ENCODE peak calls at places on chromosomes 2 and 18, in seven cellular contexts. G is HCT116, K is IMR-90, S is K562, U is H1, Y is SK-N-SH, M is A549. C is an unnamed sample.

GRCh38 chr2:54000524-54000923 is 29.7 kb upstream of the PSME4 start:
- DNase-seq in S (peak; percentile 10), Y (no peak), G (no peak), M (no peak), U (no peak), K (peak; percentile 12), C (no peak)

GRCh38 chr2:201257941-201258665 is 2.2 kb upstream of the CASP8 start:
- DNase-seq in M (peak; percentile 55), G (peak; percentile 68), S (peak; percentile 44), Y (no peak), U (no peak), K (peak; percentile 79), C (peak; percentile 55)

GRCh38 chr2:36653967-36654694 is 42.4 kb upstream of the VIT start:
- DNase-seq in K (no peak), Y (no peak), S (no peak), G (no peak), U (no peak), M (no peak), C (peak; percentile 70)

GRCh38 chr2:5798083-5798482 is 105.9 kb downstream of the SOX11 start:
- DNase-seq in M (no peak), U (no peak), Y (no peak), G (no peak), S (no peak), K (peak; percentile 97), C (no peak)

GRCh38 chr2:190802810-190803209 is 77.8 kb upstream of the GLS start:
- DNase-seq in S (no peak), Y (no peak), G (no peak), M (no peak), K (no peak), U (no peak), C (no peak)

GRCh38 chr18:5630057-5630765 is 86.4 kb upstream of the EPB41L3 start:
- DNase-seq in U (peak; percentile 57), G (no peak), S (peak; percentile 26), Y (peak; percentile 82), M (peak; percentile 31), K (peak; percentile 41), C (no peak)

GRCh38 chr2:60318544-60318943 is 234.9 kb downstream of the BCL11A start:
- DNase-seq in K (no peak), Y (no peak), M (no peak), S (no peak), U (no peak), G (no peak), C (no peak)

GRCh38 chr18:44848931-44849330 is 168.2 kb downstream of the SETBP1 start:
- DNase-seq in K (no peak), U (no peak), S (no peak), G (no peak), M (no peak), Y (peak; percentile 12), C (no peak)

GRCh38 chr2:220465700-220466099 is 838.3 kb downstream of the SLC4A3 start:
- DNase-seq in Y (no peak), M (no peak), U (no peak), G (no peak), K (no peak), S (no peak), C (no peak)

GRCh38 chr2:55838653-55839052 is 84.9 kb downstream of the EFEMP1 start:
- DNase-seq in Y (no peak), M (peak; percentile 16), U (no peak), K (no peak), G (no peak), S (no peak), C (no peak)

GRCh38 chr18:23837591-23837990 is 148.3 kb downstream of the LAMA3 start:
- DNase-seq in G (no peak), K (peak; percentile 86), Y (no peak), U (no peak), M (no peak), S (no peak), C (no peak)

GRCh38 chr2:230130668-230131364 is 62.1 kb upstream of the SLC16A14 start:
- DNase-seq in K (peak; percentile 64), M (no peak), S (no peak), Y (no peak), U (no peak), G (peak; percentile 42), C (peak; percentile 59)

GRCh38 chr2:56656826-56657225 is 473.0 kb downstream of the CCDC85A start:
- DNase-seq in M (no peak), S (no peak), Y (no peak), U (no peak), G (no peak), K (no peak), C (no peak)

GRCh38 chr2:74632209-74632938 is 15.8 kb downstream of the M1AP start:
- DNase-seq in K (peak; percentile 23), Y (no peak), G (peak; percentile 51), S (no peak), U (no peak), M (peak; percentile 16), C (no peak)

GRCh38 chr2:216490061-216490460 is 8.6 kb upstream of the RPL37A start:
- DNase-seq in K (peak; percentile 80), U (no peak), G (no peak), M (no peak), Y (no peak), S (no peak), C (no peak)

GRCh38 chr2:237474931-237475703 is 11.9 kb upstream of the MLPH start:
- DNase-seq in G (peak; percentile 37), Y (peak; percentile 99), M (peak; percentile 71), U (no peak), S (peak; percentile 91), K (peak; percentile 77), C (peak; percentile 56)

GRCh38 chr2:143128681-143129580 is at the start of gene ARHGAP15:
- DNase-seq in Y (no peak), G (no peak), U (no peak), M (no peak), S (no peak), K (no peak), C (no peak)
- TF ChIP-seq RAD21 in Y (no peak), G (no peak), U (no peak), M (no peak), S (no peak), K (no peak), C (no peak)

DNA sequence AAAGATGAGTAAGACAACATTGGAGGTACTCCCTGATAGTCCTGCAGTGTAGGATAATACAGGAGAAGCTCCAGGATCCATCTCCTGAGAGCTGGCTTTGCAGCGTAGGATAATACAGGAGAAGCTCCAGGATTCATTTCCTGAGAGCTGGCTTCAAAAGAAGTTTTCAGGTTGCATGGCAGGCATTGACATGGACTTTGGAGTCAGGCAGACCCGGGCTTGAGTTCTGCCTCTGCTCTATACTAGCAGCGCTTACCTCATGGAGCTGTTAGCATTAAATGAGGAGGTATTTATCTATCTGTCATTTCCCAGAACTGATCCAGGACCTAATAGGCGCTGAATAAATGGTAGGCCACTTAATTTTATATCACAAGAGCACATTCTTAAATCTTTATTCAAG is 97.8 kb downstream of the FMNL2 start:
- DNase-seq in U (no peak), K (no peak), G (no peak), S (no peak), M (no peak), Y (no peak), C (peak; percentile 76)
- TF ChIP-seq RAD21 in U (no peak), K (no peak), G (no peak), S (no peak), M (no peak), Y (no peak), C (no peak)

DNA sequence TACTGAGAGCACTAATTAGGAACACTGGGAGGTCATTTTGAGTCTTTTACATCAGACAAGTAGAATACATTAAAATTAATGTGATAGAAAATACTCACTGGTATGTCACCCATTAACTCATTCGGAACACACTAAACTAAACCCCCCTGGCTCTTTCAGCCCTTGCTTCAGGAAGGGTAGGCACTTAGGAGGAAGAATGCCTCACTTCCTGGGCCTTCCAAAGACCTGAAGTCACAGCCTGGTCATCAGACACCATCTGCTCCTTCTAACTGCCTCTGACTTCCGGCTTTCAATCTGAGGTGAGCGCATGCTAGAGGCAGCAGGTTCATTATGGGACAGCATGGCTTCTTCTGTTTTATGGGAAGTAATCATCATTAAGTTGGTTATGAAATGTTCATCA is 451.4 kb downstream of the PID1 start:
- DNase-seq in K (peak; percentile 9), U (no peak), M (no peak), G (no peak), Y (no peak), S (no peak), C (no peak)
- TF ChIP-seq RAD21 in K (no peak), U (no peak), M (no peak), G (no peak), Y (no peak), S (no peak), C (no peak)

GRCh38 chr2:12487253-12488004 is 229.3 kb upstream of the TRIB2 start:
- DNase-seq in U (no peak), M (no peak), K (no peak), G (no peak), Y (no peak), S (no peak), C (no peak)

GRCh38 chr2:12488365-12488972 is 228.3 kb upstream of the TRIB2 start:
- DNase-seq in G (no peak), U (no peak), M (no peak), Y (no peak), K (no peak), S (no peak), C (no peak)

GRCh38 chr2:12484536-12485115 is 232.1 kb upstream of the TRIB2 start:
- DNase-seq in G (no peak), M (no peak), Y (no peak), S (no peak), K (peak; percentile 57), U (no peak), C (no peak)

GRCh38 chr2:12490641-12491040 is 226.1 kb upstream of the TRIB2 start:
- DNase-seq in Y (no peak), M (no peak), S (no peak), G (no peak), K (no peak), U (no peak), C (no peak)

GRCh38 chr2:12486205-12487118 is 230.3 kb upstream of the TRIB2 start:
- DNase-seq in M (peak; percentile 4), G (no peak), K (peak; percentile 69), Y (no peak), S (no peak), U (no peak), C (peak; percentile 29)
- TF ChIP-seq RAD21 in M (no peak), G (no peak), K (no peak), Y (no peak), S (no peak), U (no peak), C (no peak)

GRCh38 chr2:150410809-150411208 is 76.7 kb downstream of the RND3 start:
- DNase-seq in U (peak; percentile 54), S (no peak), M (no peak), K (peak; percentile 49), Y (no peak), G (no peak), C (peak; percentile 35)
- TF ChIP-seq RAD21 in U (no peak), S (no peak), M (no peak), K (no peak), Y (no peak), G (no peak), C (no peak)

DNA sequence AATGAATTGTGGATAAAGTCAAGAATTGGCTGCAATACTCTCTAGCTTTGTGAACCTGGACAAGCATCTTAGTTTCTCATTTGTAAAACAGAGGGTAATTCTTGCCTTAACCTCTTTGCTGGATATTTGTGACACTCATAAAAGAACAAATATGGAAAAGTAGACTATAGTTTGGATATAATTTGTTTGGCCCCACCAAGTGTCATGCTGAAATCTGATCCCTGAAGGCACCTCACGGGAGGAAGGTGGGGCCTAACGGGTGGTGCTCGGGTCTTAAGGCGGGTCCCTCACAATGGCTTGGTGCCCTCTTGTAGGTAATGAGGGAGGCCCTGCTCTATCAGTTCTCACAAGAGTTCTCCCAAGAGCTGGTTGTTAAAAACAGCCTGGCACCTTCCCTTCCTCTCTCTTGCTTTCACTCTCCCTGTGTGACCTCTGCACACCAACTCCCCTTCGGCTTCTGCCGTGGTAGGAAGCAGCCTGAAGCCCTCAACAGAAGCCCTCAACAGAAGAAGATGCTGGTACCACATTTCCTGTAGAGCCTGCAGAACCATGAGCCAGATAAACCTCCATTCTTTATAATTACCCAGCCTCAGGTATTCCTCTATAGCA is 37.4 kb downstream of the ARL4C start:
- DNase-seq in S (no peak), M (no peak), U (no peak), K (no peak), G (no peak), Y (no peak), C (no peak)
- TF ChIP-seq RAD21 in S (no peak), M (no peak), U (no peak), K (no peak), G (no peak), Y (no peak), C (no peak)

C was measured in HepG2.